ENCODE peak calls at places on chromosomes 6 and 20, in six cellular contexts. One of them, this sample, is unnamed.

GRCh38 chr6:129507059-129507807 is 202.7 kb downstream of the ARHGAP18 start:
- DNase-seq in HCT116: no peak
- DNase-seq in H54: no peak
- DNase-seq in uterus: no peak
- DNase-seq in A549: no peak
- DNase-seq in right lobe of liver: no peak
- DNase-seq in this sample: peak; percentile 46

GRCh38 chr20:35145141-35145564 is 2.0 kb downstream of the EDEM2 start:
- DNase-seq in HCT116: peak; percentile 47
- DNase-seq in A549: peak; percentile 77
- DNase-seq in right lobe of liver: no peak
- DNase-seq in H54: no peak
- DNase-seq in uterus: peak; percentile 45
- DNase-seq in this sample: peak; percentile 42

GRCh38 chr6:134447423-134447822 is 129.5 kb upstream of the SGK1 start:
- DNase-seq in A549: no peak
- DNase-seq in uterus: no peak
- DNase-seq in H54: no peak
- DNase-seq in right lobe of liver: no peak
- DNase-seq in HCT116: no peak
- DNase-seq in this sample: no peak

GRCh38 chr20:37475258-37475657 is 45.8 kb upstream of the NNAT start:
- DNase-seq in right lobe of liver: no peak
- DNase-seq in HCT116: no peak
- DNase-seq in H54: no peak
- DNase-seq in uterus: no peak
- DNase-seq in A549: no peak
- DNase-seq in this sample: no peak

GRCh38 chr20:7285918-7286556 is 518.6 kb downstream of the BMP2 start:
- DNase-seq in A549: peak; percentile 13
- DNase-seq in right lobe of liver: peak; percentile 71
- DNase-seq in HCT116: peak; percentile 19
- DNase-seq in H54: peak; percentile 5
- DNase-seq in uterus: peak; percentile 57
- DNase-seq in this sample: peak; percentile 80

GRCh38 chr6:56370591-56371198 is 123.3 kb upstream of the COL21A1 start:
- DNase-seq in HCT116: no peak
- DNase-seq in right lobe of liver: no peak
- DNase-seq in A549: peak; percentile 4
- DNase-seq in H54: peak; percentile 28
- DNase-seq in uterus: peak; percentile 89
- DNase-seq in this sample: no peak

GRCh38 chr6:107511410-107512070 is 21.6 kb downstream of the SOBP start:
- DNase-seq in A549: no peak
- DNase-seq in uterus: no peak
- DNase-seq in right lobe of liver: no peak
- DNase-seq in HCT116: no peak
- DNase-seq in H54: no peak
- DNase-seq in this sample: no peak

GRCh38 chr6:39934060-39934757 is at the start of gene MOCS1:
- DNase-seq in uterus: peak; percentile 84
- DNase-seq in A549: peak; percentile 28
- DNase-seq in H54: peak; percentile 81
- DNase-seq in HCT116: peak; percentile 32
- DNase-seq in right lobe of liver: peak; percentile 91
- DNase-seq in this sample: no peak

GRCh38 chr6:70599187-70599586 is 32.5 kb downstream of the SDHAF4 start:
- DNase-seq in right lobe of liver: no peak
- DNase-seq in A549: no peak
- DNase-seq in HCT116: no peak
- DNase-seq in H54: no peak
- DNase-seq in uterus: no peak
- DNase-seq in this sample: peak; percentile 2

GRCh38 chr6:83231146-83231545 is 38.0 kb downstream of the RWDD2A start:
- DNase-seq in right lobe of liver: no peak
- DNase-seq in uterus: no peak
- DNase-seq in A549: no peak
- DNase-seq in HCT116: no peak
- DNase-seq in H54: no peak
- DNase-seq in this sample: no peak

GRCh38 chr20:32964575-32964974 is 39.7 kb downstream of the SUN5 start:
- DNase-seq in uterus: no peak
- DNase-seq in right lobe of liver: no peak
- DNase-seq in HCT116: no peak
- DNase-seq in H54: no peak
- DNase-seq in A549: no peak
- DNase-seq in this sample: no peak

GRCh38 chr6:13368716-13369115 is 40.4 kb upstream of the TBC1D7 start:
- DNase-seq in uterus: no peak
- DNase-seq in H54: no peak
- DNase-seq in A549: no peak
- DNase-seq in right lobe of liver: no peak
- DNase-seq in HCT116: no peak
- DNase-seq in this sample: no peak

GRCh38 chr6:117706504-117706903 is 31.2 kb downstream of the NUS1 start:
- DNase-seq in uterus: no peak
- DNase-seq in HCT116: no peak
- DNase-seq in A549: no peak
- DNase-seq in right lobe of liver: no peak
- DNase-seq in H54: no peak
- DNase-seq in this sample: peak; percentile 92

GRCh38 chr6:119148102-119148824 is 69.8 kb upstream of the FAM184A start:
- DNase-seq in uterus: no peak
- DNase-seq in HCT116: peak; percentile 62
- DNase-seq in A549: peak; percentile 33
- DNase-seq in H54: no peak
- DNase-seq in right lobe of liver: no peak
- DNase-seq in this sample: peak; percentile 69

GRCh38 chr6:158409451-158409850 is 97.2 kb downstream of the TULP4 start:
- DNase-seq in H54: no peak
- DNase-seq in uterus: no peak
- DNase-seq in HCT116: no peak
- DNase-seq in A549: no peak
- DNase-seq in right lobe of liver: no peak
- DNase-seq in this sample: no peak

GRCh38 chr20:55172310-55173002 is 697.1 kb downstream of the DOK5 start:
- DNase-seq in uterus: no peak
- DNase-seq in A549: no peak
- DNase-seq in H54: no peak
- DNase-seq in HCT116: no peak
- DNase-seq in right lobe of liver: peak; percentile 49
- DNase-seq in this sample: no peak

GRCh38 chr6:45424628-45424955 is 46.9 kb upstream of the SUPT3H start:
- DNase-seq in A549: no peak
- DNase-seq in HCT116: no peak
- DNase-seq in right lobe of liver: no peak
- DNase-seq in H54: no peak
- DNase-seq in uterus: no peak
- DNase-seq in this sample: no peak

GRCh38 chr6:53464942-53465460 is 79.9 kb downstream of the GCLC start:
- DNase-seq in uterus: peak; percentile 92
- DNase-seq in HCT116: no peak
- DNase-seq in right lobe of liver: no peak
- DNase-seq in A549: no peak
- DNase-seq in H54: no peak
- DNase-seq in this sample: no peak

GRCh38 chr20:51318058-51318960 is 224.2 kb downstream of the NFATC2 start:
- DNase-seq in H54: no peak
- DNase-seq in uterus: no peak
- DNase-seq in right lobe of liver: peak; percentile 48
- DNase-seq in HCT116: peak; percentile 51
- DNase-seq in A549: peak; percentile 32
- DNase-seq in this sample: peak; percentile 65

GRCh38 chr6:31900917-31901414 is 920 bp downstream of the ZBTB12 start:
- DNase-seq in uterus: peak; percentile 39
- DNase-seq in right lobe of liver: peak; percentile 42
- DNase-seq in A549: no peak
- DNase-seq in HCT116: no peak
- DNase-seq in H54: no peak
- DNase-seq in this sample: no peak

GRCh38 chr6:31903957-31904356 is 2.1 kb upstream of the ZBTB12 start:
- DNase-seq in A549: no peak
- DNase-seq in H54: no peak
- DNase-seq in right lobe of liver: no peak
- DNase-seq in HCT116: no peak
- DNase-seq in uterus: peak; percentile 65
- DNase-seq in this sample: peak; percentile 44

GRCh38 chr6:31901415-31901952 is 402 bp downstream of the ZBTB12 start:
- DNase-seq in H54: peak; percentile 55
- DNase-seq in HCT116: no peak
- DNase-seq in right lobe of liver: peak; percentile 71
- DNase-seq in A549: peak; percentile 31
- DNase-seq in uterus: peak; percentile 76
- DNase-seq in this sample: peak; percentile 55

GRCh38 chr6:31899882-31900722 is 1.8 kb downstream of the ZBTB12 start:
- DNase-seq in H54: no peak
- DNase-seq in HCT116: no peak
- DNase-seq in A549: no peak
- DNase-seq in uterus: no peak
- DNase-seq in right lobe of liver: no peak
- DNase-seq in this sample: no peak

GRCh38 chr6:31901953-31902643 is at the start of gene ZBTB12:
- DNase-seq in H54: peak; percentile 86
- DNase-seq in uterus: peak; percentile 96
- DNase-seq in HCT116: peak; percentile 89
- DNase-seq in right lobe of liver: peak; percentile 90
- DNase-seq in A549: peak; percentile 77
- DNase-seq in this sample: peak; percentile 79
- TF ChIP-seq POLR2A in H54: peak; percentile 34
- TF ChIP-seq POLR2A in uterus: peak; percentile 21
- TF ChIP-seq POLR2A in HCT116: no peak
- TF ChIP-seq POLR2A in right lobe of liver: peak; percentile 58
- TF ChIP-seq POLR2A in A549: peak; percentile 57
- TF ChIP-seq POLR2A in this sample: peak; percentile 64

DNA sequence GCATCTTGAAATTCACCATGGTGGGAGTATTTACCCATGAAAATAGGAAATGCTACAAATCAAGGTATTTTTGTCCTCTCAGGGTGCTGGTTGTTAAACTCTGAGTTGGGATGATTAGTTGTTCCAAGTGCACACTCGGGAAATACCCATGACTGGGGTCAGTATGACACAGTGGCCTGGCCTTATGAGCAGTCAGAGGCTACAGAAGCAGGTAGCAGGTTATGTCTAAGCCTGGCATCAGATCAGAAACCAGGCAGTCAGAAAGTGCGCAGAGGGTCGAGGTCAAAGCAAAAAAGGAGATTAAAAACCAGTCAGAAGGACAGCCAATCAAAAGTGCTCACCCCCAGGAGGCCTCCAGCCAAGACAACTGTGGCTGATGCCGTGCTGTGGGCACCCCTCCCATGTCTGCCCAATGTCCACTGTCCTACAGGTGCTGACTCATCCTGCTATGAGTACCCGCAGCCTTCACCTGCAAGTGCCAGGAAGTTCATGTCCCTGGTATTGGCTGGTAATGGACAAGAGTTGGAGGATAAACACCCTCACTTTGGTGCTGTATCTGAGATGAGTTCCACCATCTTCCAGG is 117.4 kb upstream of the SLC24A3 start:
- DNase-seq in uterus: no peak
- DNase-seq in A549: no peak
- DNase-seq in H54: no peak
- DNase-seq in right lobe of liver: peak; percentile 23
- DNase-seq in HCT116: no peak
- DNase-seq in this sample: no peak
- TF ChIP-seq POLR2A in uterus: no peak
- TF ChIP-seq POLR2A in A549: no peak
- TF ChIP-seq POLR2A in H54: no peak
- TF ChIP-seq POLR2A in right lobe of liver: no peak
- TF ChIP-seq POLR2A in HCT116: no peak
- TF ChIP-seq POLR2A in this sample: no peak

GRCh38 chr20:25308671-25309394 is 60.9 kb downstream of the PYGB start:
- DNase-seq in HCT116: peak; percentile 28
- DNase-seq in uterus: no peak
- DNase-seq in H54: peak; percentile 76
- DNase-seq in right lobe of liver: peak; percentile 32
- DNase-seq in A549: no peak
- DNase-seq in this sample: no peak

GRCh38 chr20:25310921-25311728 is 63.2 kb downstream of the PYGB start:
- DNase-seq in H54: peak; percentile 43
- DNase-seq in uterus: no peak
- DNase-seq in HCT116: no peak
- DNase-seq in A549: no peak
- DNase-seq in right lobe of liver: peak; percentile 32
- DNase-seq in this sample: no peak

GRCh38 chr20:25309395-25310267 is 61.7 kb downstream of the PYGB start:
- DNase-seq in uterus: peak; percentile 69
- DNase-seq in HCT116: peak; percentile 65
- DNase-seq in A549: peak; percentile 87
- DNase-seq in H54: peak; percentile 67
- DNase-seq in right lobe of liver: peak; percentile 66
- DNase-seq in this sample: peak; percentile 61

GRCh38 chr20:25308083-25308491 is 60.2 kb downstream of the PYGB start:
- DNase-seq in right lobe of liver: peak; percentile 24
- DNase-seq in H54: no peak
- DNase-seq in A549: no peak
- DNase-seq in uterus: no peak
- DNase-seq in HCT116: no peak
- DNase-seq in this sample: no peak

DNA sequence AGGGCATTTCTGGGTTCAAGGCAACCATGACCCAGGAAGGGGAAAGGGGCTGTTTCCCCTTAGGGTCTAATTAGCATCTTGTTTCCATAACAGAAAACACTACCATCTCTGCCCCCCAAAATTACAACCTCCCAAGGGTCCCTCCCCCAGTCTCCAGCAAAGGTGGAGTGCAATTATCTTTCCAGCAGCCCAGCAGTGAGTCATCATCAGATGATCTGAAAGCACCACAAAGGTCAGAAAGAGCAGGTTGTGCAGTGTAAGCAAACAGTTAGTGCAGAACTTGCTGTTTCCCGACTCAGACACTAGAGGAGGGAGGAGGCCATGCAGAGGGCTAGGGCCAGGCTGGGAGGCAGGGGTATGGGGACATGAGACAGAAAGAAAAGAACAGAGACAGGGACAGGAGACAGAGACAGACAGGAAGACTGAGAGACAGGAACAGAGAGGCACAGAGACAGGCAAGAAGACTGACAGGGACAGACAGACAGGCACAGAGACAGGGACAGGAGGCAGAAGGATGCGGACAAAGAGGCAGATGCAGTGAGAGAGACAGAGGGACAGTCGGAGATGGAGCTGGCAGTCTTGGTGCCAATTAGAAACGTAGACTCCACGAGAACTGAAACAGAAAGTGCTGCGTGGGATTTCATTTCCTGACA is 62.5 kb downstream of the PYGB start:
- DNase-seq in right lobe of liver: peak; percentile 79
- DNase-seq in uterus: peak; percentile 75
- DNase-seq in H54: peak; percentile 77
- DNase-seq in A549: peak; percentile 97
- DNase-seq in HCT116: peak; percentile 73
- DNase-seq in this sample: peak; percentile 70
- TF ChIP-seq POLR2A in right lobe of liver: no peak
- TF ChIP-seq POLR2A in uterus: no peak
- TF ChIP-seq POLR2A in H54: no peak
- TF ChIP-seq POLR2A in A549: no peak
- TF ChIP-seq POLR2A in HCT116: no peak
- TF ChIP-seq POLR2A in this sample: no peak

GRCh38 chr20:56414842-56415765 is 3.0 kb downstream of the CASS4 start:
- DNase-seq in uterus: no peak
- DNase-seq in HCT116: no peak
- DNase-seq in A549: no peak
- DNase-seq in right lobe of liver: no peak
- DNase-seq in H54: no peak
- DNase-seq in this sample: no peak
- TF ChIP-seq POLR2A in uterus: no peak
- TF ChIP-seq POLR2A in HCT116: no peak
- TF ChIP-seq POLR2A in A549: no peak
- TF ChIP-seq POLR2A in right lobe of liver: no peak
- TF ChIP-seq POLR2A in H54: no peak
- TF ChIP-seq POLR2A in this sample: no peak

This sample was measured in erythroblast.